ENCODE peak calls at places on chromosomes 3 and 15, in four cellular contexts. One of them, this sample, is unnamed.

GRCh38 chr3:72353236-72354105 is 494.8 kb downstream of the SHQ1 start:
- DNase-seq in K562: no peak
- DNase-seq in GM23338: no peak
- DNase-seq in A549: no peak
- DNase-seq in this sample: no peak

GRCh38 chr3:32472716-32473115 is 29.9 kb downstream of the CMTM6 start:
- DNase-seq in GM23338: no peak
- DNase-seq in K562: no peak
- DNase-seq in A549: no peak
- DNase-seq in this sample: no peak

GRCh38 chr3:64242435-64242834 is 17.2 kb upstream of the PRICKLE2 start:
- DNase-seq in GM23338: no peak
- DNase-seq in K562: no peak
- DNase-seq in A549: no peak
- DNase-seq in this sample: no peak

GRCh38 chr3:169998668-169999131 is 32.1 kb downstream of the SEC62 start:
- DNase-seq in GM23338: no peak
- DNase-seq in K562: no peak
- DNase-seq in A549: no peak
- DNase-seq in this sample: peak

GRCh38 chr15:90336705-90337141 is 15.4 kb upstream of the ZNF774 start:
- DNase-seq in GM23338: no peak
- DNase-seq in K562: no peak
- DNase-seq in A549: no peak
- DNase-seq in this sample: peak

GRCh38 chr3:177538064-177538742 is 340.9 kb upstream of the TBL1XR1 start:
- DNase-seq in A549: no peak
- DNase-seq in K562: no peak
- DNase-seq in GM23338: peak
- DNase-seq in this sample: no peak

GRCh38 chr15:78811825-78812183 is 540 bp upstream of the ADAMTS7 start:
- DNase-seq in K562: no peak
- DNase-seq in A549: no peak
- DNase-seq in GM23338: no peak
- DNase-seq in this sample: no peak

GRCh38 chr3:38128303-38128655 is 8.6 kb downstream of the ACAA1 start:
- DNase-seq in A549: no peak
- DNase-seq in GM23338: no peak
- DNase-seq in K562: no peak
- DNase-seq in this sample: no peak

GRCh38 chr3:116394365-116394764 is 50.9 kb downstream of the LSAMP start:
- DNase-seq in K562: no peak
- DNase-seq in GM23338: no peak
- DNase-seq in A549: no peak
- DNase-seq in this sample: no peak

GRCh38 chr15:30062881-30063280 is 19.9 kb upstream of the GOLGA8J start:
- DNase-seq in A549: no peak
- DNase-seq in K562: no peak
- DNase-seq in GM23338: no peak
- DNase-seq in this sample: no peak

GRCh38 chr3:143331336-143331735 is 211.8 kb downstream of the CHST2 start:
- DNase-seq in A549: no peak
- DNase-seq in K562: no peak
- DNase-seq in GM23338: no peak
- DNase-seq in this sample: no peak

GRCh38 chr15:56760186-56760585 is 26.9 kb upstream of the ZNF280D start:
- DNase-seq in GM23338: no peak
- DNase-seq in K562: no peak
- DNase-seq in A549: no peak
- DNase-seq in this sample: no peak

GRCh38 chr3:191070201-191070600 is 128.8 kb upstream of the OSTN start:
- DNase-seq in K562: no peak
- DNase-seq in GM23338: no peak
- DNase-seq in A549: no peak
- DNase-seq in this sample: no peak

GRCh38 chr3:88058593-88059379 is at the start of the genes CGGBP1 and ZNF654:
- DNase-seq in GM23338: peak
- DNase-seq in K562: peak
- DNase-seq in A549: peak
- DNase-seq in this sample: peak
- TF ChIP-seq REST in GM23338: no peak
- TF ChIP-seq REST in K562: no peak
- TF ChIP-seq REST in A549: no peak
- TF ChIP-seq REST in this sample: no peak

DNA sequence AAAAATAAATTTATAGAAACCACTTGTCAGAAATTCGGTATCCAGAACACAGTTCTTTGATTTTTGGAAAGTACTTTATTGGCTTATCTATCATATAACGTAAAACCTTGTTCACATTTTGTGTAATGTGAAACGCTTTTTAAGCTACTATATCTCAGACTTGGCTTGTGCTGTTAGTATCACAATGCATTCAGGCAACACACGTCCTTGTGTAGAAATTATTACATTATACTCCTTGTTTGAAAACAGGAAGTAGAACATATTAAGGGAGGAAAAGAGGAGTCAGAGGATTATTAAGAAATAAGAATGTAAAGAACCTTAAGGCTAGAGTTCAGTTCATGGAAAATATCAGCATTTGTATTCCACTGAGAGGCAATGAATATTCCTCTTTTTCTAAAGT is 1.6 kb downstream of the DNAJC13 start:
- DNase-seq in K562: no peak
- DNase-seq in A549: no peak
- DNase-seq in GM23338: no peak
- DNase-seq in this sample: peak
- TF ChIP-seq CTCF in K562: no peak
- TF ChIP-seq CTCF in A549: no peak
- TF ChIP-seq CTCF in GM23338: no peak
- TF ChIP-seq CTCF in this sample: no peak

DNA sequence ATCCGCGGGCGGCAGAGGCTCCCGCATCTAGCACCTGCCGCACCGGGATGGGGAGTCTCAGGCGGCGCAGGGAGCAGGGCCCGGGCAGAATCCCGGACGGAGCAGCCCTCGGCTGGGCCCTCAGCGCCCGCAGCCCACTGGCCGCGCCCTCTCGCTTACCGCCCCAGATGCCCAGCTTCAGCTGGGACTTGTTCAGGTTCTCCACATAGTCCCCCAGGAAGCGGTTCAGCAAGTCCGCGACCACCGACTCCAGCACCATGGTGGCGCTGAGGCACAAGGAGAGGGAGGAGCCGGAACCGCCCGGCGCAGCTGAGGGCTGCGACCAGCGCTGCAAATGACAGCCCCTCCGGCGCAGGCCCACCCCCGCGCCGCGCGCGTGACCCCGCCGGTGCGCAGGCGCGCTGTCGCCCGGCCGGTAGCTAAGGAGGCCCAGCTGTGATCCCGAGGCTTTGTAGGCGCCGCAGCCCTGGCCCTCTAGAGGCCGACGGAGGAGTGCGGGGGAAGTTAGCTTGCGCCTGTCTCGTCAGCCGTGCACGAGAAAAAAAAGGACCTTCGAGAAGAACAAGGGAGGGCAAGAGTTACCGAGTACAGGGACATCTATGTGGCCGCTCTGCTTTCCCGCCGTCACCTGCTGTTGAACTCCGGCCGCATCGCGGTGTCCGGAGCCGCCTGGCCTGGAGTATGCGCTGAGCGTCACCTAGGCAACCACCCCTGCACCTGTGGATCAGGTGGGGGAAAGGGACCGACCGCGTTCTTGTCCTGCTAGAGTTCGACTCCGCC is at the start of gene VPS13C:
- DNase-seq in K562: peak
- DNase-seq in GM23338: peak
- DNase-seq in A549: peak
- DNase-seq in this sample: peak
- TF ChIP-seq REST in K562: peak
- TF ChIP-seq REST in GM23338: no peak
- TF ChIP-seq REST in A549: no peak
- TF ChIP-seq REST in this sample: no peak

DNA sequence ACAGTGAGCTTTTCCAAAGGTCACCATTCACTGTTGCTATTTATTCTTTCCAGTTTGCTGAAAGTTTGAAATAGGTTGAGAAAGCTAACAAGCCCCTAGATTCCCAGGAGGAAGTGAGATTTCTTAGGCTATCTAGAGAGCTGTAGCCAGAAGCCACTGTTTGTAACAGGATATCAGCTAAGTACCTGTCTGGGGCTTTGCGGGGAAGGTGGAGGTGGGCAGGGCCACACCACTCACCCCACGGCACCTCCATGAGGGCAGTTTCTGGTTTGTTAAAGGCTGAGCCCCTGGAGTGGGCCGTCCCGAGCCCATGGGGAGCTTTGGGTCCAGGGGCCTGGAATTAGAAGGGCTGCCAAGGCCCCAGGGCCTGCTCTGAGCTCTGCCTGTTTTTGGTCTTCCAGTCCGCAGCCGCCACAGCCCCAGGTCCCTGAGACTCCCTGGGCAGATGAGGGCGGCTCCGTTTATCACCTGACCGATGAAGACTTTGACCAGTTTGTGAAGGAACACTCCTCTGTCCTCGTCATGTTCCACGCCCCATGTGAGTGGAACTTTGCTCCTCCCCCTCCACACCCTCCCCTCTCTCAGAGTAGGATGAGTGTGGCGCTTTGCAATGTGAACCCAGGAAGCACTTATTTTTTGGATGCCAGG is 63.4 kb downstream of the PDIA5 start:
- DNase-seq in K562: no peak
- DNase-seq in A549: no peak
- DNase-seq in GM23338: no peak
- DNase-seq in this sample: no peak
- TF ChIP-seq CTCF in K562: no peak
- TF ChIP-seq CTCF in A549: no peak
- TF ChIP-seq CTCF in GM23338: no peak
- TF ChIP-seq CTCF in this sample: no peak

DNA sequence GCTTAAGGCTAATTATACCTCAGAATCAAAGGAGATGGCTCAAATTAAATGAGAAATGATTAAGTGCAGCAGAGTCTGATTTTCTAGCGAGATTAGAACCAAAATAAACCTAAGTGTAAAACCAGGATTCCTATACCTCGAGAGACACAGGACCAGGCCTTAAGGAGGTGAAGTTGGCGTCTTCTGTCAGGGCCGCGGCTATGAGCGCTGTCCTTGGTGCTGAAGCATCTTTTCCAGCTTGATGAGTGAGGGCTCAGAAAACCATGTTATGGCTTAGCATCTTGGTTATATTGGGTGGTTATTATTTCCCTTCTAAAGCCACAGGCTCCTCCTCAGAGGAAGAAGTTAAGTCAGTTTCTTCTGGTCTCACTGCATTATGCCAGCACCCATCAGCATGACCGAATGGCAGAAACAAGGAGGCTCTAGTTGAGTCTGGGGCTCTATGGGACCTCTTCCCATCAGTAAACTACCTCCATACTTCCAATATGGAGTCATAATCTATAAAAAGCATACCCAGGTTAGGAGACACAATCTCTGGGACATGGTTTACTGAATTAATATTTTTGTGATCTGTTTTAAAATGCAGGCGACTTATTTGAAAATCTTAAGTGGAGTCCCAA is 120.1 kb upstream of the NMNAT3 start:
- DNase-seq in K562: peak
- DNase-seq in GM23338: peak
- DNase-seq in A549: no peak
- DNase-seq in this sample: no peak
- TF ChIP-seq REST in K562: peak
- TF ChIP-seq REST in GM23338: peak
- TF ChIP-seq REST in A549: peak
- TF ChIP-seq REST in this sample: peak

GRCh38 chr15:67181221-67181639 is 73.2 kb downstream of the AAGAB start:
- DNase-seq in A549: no peak
- DNase-seq in K562: no peak
- DNase-seq in GM23338: no peak
- DNase-seq in this sample: no peak
- TF ChIP-seq CTCF in A549: no peak
- TF ChIP-seq CTCF in K562: peak
- TF ChIP-seq CTCF in GM23338: peak
- TF ChIP-seq CTCF in this sample: no peak